ENCODE peak calls at places on chromosomes 1 and 21, in seven cellular contexts. K is SW480, M is NCI-H774, Y is ELR, Q is colonic mucosa, B is transverse colon, H is HFF-Myc. W is an unnamed sample.

GRCh38 chr1:50620680-50621329 is 197.6 kb upstream of the DMRTA2 start:
- DNase-seq in K (peak; percentile 10), M (no peak), Y (peak; percentile 67), Q (peak; percentile 40), B (peak; percentile 60), H (no peak), W (no peak)

GRCh38 chr1:8816831-8817412 is 518 bp downstream of the RERE start:
- DNase-seq in K (peak; percentile 26), M (no peak), Y (peak; percentile 43), Q (peak; percentile 51), B (peak; percentile 42), H (no peak), W (no peak)

GRCh38 chr1:221923921-221924598 is 182.2 kb upstream of the DUSP10 start:
- DNase-seq in K (no peak), M (no peak), Y (peak; percentile 43), Q (no peak), B (no peak), H (no peak), W (no peak)

GRCh38 chr1:203327684-203328457 is 22.6 kb downstream of the BTG2 start:
- DNase-seq in K (peak; percentile 67), M (peak; percentile 69), Y (peak; percentile 62), Q (no peak), B (no peak), H (no peak), W (no peak)

GRCh38 chr1:85577421-85578320 is 2.9 kb upstream of the CCN1 start:
- DNase-seq in K (no peak), M (no peak), Y (peak; percentile 82), Q (no peak), B (peak; percentile 21), H (peak; percentile 58), W (peak; percentile 66)

GRCh38 chr1:228136908-228137307 is 3.2 kb upstream of the GUK1 start:
- DNase-seq in K (no peak), M (no peak), Y (no peak), Q (no peak), B (no peak), H (no peak), W (no peak)

GRCh38 chr1:181083842-181084605 is 4.5 kb upstream of the IER5 start:
- DNase-seq in K (peak; percentile 77), M (peak; percentile 81), Y (peak; percentile 63), Q (peak; percentile 60), B (peak; percentile 71), H (no peak), W (no peak)

GRCh38 chr1:223041481-223041880 is 101.6 kb downstream of the TLR5 start:
- DNase-seq in K (no peak), M (no peak), Y (no peak), Q (no peak), B (no peak), H (no peak), W (no peak)

GRCh38 chr1:166907763-166908162 is 31.7 kb upstream of the TADA1 start:
- DNase-seq in K (no peak), M (no peak), Y (no peak), Q (no peak), B (no peak), H (no peak), W (no peak)

GRCh38 chr1:38000529-38001453 is 4.5 kb downstream of the FHL3 start:
- DNase-seq in K (no peak), M (no peak), Y (peak; percentile 87), Q (no peak), B (no peak), H (peak; percentile 75), W (no peak)

GRCh38 chr1:202576816-202577215 is 133.4 kb downstream of the SYT2 start:
- DNase-seq in K (no peak), M (no peak), Y (peak; percentile 40), Q (no peak), B (no peak), H (peak; percentile 89), W (peak; percentile 81)

GRCh38 chr1:207423560-207424292 is 30.4 kb upstream of the CR2 start:
- DNase-seq in K (no peak), M (no peak), Y (no peak), Q (no peak), B (no peak), H (no peak), W (no peak)

GRCh38 chr1:208333676-208334075 is 89.5 kb upstream of the PLXNA2 start:
- DNase-seq in K (no peak), M (no peak), Y (no peak), Q (no peak), B (no peak), H (no peak), W (no peak)

GRCh38 chr1:21021311-21021710 is 155.4 kb downstream of the EIF4G3 start:
- DNase-seq in K (no peak), M (no peak), Y (no peak), Q (no peak), B (no peak), H (no peak), W (no peak)

GRCh38 chr1:156102634-156103511 is 11.6 kb upstream of the LMNA start:
- DNase-seq in K (peak; percentile 68), M (no peak), Y (peak; percentile 55), Q (peak; percentile 61), B (no peak), H (peak; percentile 77), W (peak; percentile 60)

GRCh38 chr1:75855734-75856133 is 59.1 kb downstream of the MSH4 start:
- DNase-seq in K (no peak), M (no peak), Y (no peak), Q (no peak), B (no peak), H (no peak), W (no peak)

GRCh38 chr1:1013922-1014617 is 773 bp downstream of the ISG15 start:
- DNase-seq in K (no peak), M (peak; percentile 2), Y (peak; percentile 57), Q (no peak), B (no peak), H (no peak), W (no peak)

GRCh38 chr1:183291802-183292515 is 105.9 kb downstream of the LAMC2 start:
- DNase-seq in K (no peak), M (no peak), Y (peak; percentile 83), Q (no peak), B (no peak), H (no peak), W (no peak)

GRCh38 chr1:74856174-74856573 is 123.2 kb downstream of the TYW3 start:
- DNase-seq in K (no peak), M (no peak), Y (no peak), Q (no peak), B (no peak), H (no peak), W (no peak)

GRCh38 chr21:37419228-37419906 is 52.8 kb downstream of the DYRK1A start:
- DNase-seq in K (no peak), M (no peak), Y (no peak), Q (no peak), B (no peak), H (no peak), W (no peak)

GRCh38 chr1:11101347-11101746 is 1.7 kb upstream of the EXOSC10 start:
- DNase-seq in K (no peak), M (no peak), Y (no peak), Q (no peak), B (no peak), H (no peak), W (no peak)

GRCh38 chr21:31514598-31514997 is 144.9 kb upstream of the SOD1 start:
- DNase-seq in K (peak; percentile 40), M (no peak), Y (no peak), Q (no peak), B (no peak), H (no peak), W (no peak)

GRCh38 chr1:225814381-225814780 is 4.5 kb downstream of the EPHX1 start:
- DNase-seq in K (no peak), M (no peak), Y (no peak), Q (no peak), B (no peak), H (no peak), W (no peak)

GRCh38 chr1:225940385-225941151 is 452 bp downstream of the LEFTY2 start:
- DNase-seq in K (no peak), M (no peak), Y (no peak), Q (no peak), B (no peak), H (no peak), W (no peak)

GRCh38 chr1:8116892-8117262 is 90.8 kb upstream of the ERRFI1 start:
- DNase-seq in K (no peak), M (no peak), Y (no peak), Q (no peak), B (peak; percentile 39), H (no peak), W (peak; percentile 89)

GRCh38 chr1:14451217-14451616 is 147.3 kb upstream of the KAZN start:
- DNase-seq in K (no peak), M (no peak), Y (no peak), Q (no peak), B (no peak), H (no peak), W (no peak)

GRCh38 chr1:203589201-203589600 is 37.4 kb upstream of the ATP2B4 start:
- DNase-seq in K (no peak), M (no peak), Y (no peak), Q (no peak), B (no peak), H (no peak), W (no peak)

GRCh38 chr1:30789388-30790255 is 32.0 kb upstream of the LAPTM5 start:
- DNase-seq in K (no peak), M (no peak), Y (no peak), Q (no peak), B (no peak), H (no peak), W (no peak)

GRCh38 chr1:174883361-174883760 is 116.4 kb upstream of the CACYBP start:
- DNase-seq in K (peak; percentile 22), M (no peak), Y (peak; percentile 15), Q (no peak), B (no peak), H (peak; percentile 22), W (no peak)

GRCh38 chr1:115067460-115067859 is 21.8 kb downstream of the TSPAN2 start:
- DNase-seq in K (peak; percentile 46), M (no peak), Y (peak; percentile 54), Q (no peak), B (no peak), H (no peak), W (no peak)